ENCODE peak calls at places on chromosomes 4 and X, in four cellular contexts. R, W, J and E are unnamed samples.

GRCh38 chr4:3813151-3813905 is 47.1 kb downstream of the ADRA2C start:
- DNase-seq in R (no peak), W (no peak), J (no peak), E (no peak)

GRCh38 chr4:184310171-184310567 is 92.5 kb upstream of the ENPP6 start:
- DNase-seq in R (no peak), W (no peak), J (no peak), E (peak; percentile 69)

GRCh38 chrX:14027511-14028019 is 2.1 kb downstream of the GEMIN8 start:
- DNase-seq in R (peak; percentile 1), W (peak; percentile 88), J (no peak), E (no peak)

GRCh38 chr4:111070390-111070789 is 447.5 kb upstream of the PITX2 start:
- DNase-seq in R (no peak), W (no peak), J (no peak), E (no peak)

GRCh38 chr4:108527729-108528128 is 92.6 kb upstream of the RPL34 start:
- DNase-seq in R (no peak), W (no peak), J (no peak), E (no peak)

GRCh38 chr4:91621446-91621845 is 682.3 kb upstream of the GRID2 start:
- DNase-seq in R (no peak), W (peak; percentile 4), J (no peak), E (no peak)

GRCh38 chrX:10506781-10507180 is 113.6 kb downstream of the MID1 start:
- DNase-seq in R (no peak), W (no peak), J (no peak), E (no peak)

GRCh38 chrX:108223606-108224005 is 132.0 kb downstream of the ATG4A start:
- DNase-seq in R (no peak), W (no peak), J (no peak), E (no peak)

GRCh38 chrX:130097507-130098201 is 12.6 kb downstream of the ELF4 start:
- DNase-seq in R (peak; percentile 50), W (no peak), J (no peak), E (no peak)

GRCh38 chrX:96445531-96446065 is 239.0 kb upstream of the DIAPH2 start:
- DNase-seq in R (no peak), W (no peak), J (no peak), E (no peak)

GRCh38 chr4:10075953-10076391 is 40.6 kb downstream of the WDR1 start:
- DNase-seq in R (no peak), W (no peak), J (no peak), E (no peak)

GRCh38 chr4:122851568-122851967 is 24.9 kb downstream of the FGF2 start:
- DNase-seq in R (no peak), W (no peak), J (no peak), E (no peak)

GRCh38 chr4:84582988-84583870 is at the start of gene CDS1:
- DNase-seq in R (no peak), W (peak; percentile 54), J (peak; percentile 65), E (peak; percentile 85)

DNA sequence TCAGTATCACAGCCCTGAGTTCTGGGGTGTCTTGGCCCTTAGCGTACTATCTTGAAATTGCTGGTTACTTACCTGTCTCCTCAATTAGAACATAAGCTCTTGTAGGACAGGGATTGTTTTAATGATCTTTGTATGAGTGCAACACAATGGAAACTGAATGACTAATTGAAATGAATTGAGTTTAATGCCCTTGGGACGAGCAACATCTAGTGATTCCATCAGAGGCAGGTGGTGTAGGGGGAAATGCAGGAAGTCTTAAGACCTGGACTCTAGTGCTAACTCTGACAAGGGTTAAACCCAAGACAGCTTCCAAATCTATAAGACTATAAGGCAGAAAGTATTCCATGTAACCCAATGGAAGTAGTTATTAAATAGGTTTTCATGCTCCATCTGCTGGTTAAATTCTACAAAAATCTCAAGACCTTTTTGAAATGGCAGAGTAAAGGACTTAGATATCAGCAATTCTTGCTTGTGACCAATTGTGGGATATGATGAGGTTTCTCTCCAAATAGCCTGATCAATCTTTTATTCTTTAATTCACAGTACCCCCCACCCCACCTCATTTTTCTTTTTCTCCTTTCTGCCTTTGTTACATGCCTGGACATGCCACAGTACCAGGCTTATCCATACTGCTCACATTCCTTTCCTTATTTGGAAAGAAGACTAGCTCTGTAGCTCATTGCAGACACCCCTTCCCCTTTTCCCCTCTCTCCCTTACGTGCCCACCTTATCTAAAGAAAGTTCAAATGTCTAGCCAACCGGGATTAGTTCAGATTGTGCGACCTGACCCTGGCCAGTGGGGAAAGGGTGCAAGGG is 340.8 kb downstream of the PAPSS1 start:
- DNase-seq in R (no peak), W (peak; percentile 29), J (no peak), E (no peak)
- TF ChIP-seq CTCF in R (no peak), W (peak; percentile 31), J (no peak), E (no peak)

DNA sequence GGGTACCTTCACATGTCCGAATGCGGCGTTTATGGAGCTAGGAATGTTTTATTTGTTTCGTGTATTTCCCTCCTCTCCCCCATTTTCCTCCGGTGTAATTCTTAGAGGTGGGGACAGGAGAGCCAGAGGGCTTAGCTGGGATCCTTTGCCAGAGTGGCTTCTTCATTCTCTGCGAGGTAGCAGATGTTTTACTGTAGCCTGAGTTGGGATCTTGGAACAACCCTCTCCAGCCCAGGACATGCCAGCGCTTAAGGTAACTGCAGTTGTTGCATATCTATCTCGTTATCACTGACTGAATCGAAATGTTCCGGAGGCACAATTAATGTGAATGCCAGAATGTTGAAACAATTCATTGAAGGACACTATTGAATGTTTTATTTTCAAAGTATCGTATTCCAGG is 59.0 kb upstream of the DYNLT3 start:
- DNase-seq in R (no peak), W (no peak), J (no peak), E (no peak)
- H3K9ac ChIP-seq in R (no peak overlapping the region), W (no peak overlapping the region), J (no peak overlapping the region), E (no peak overlapping the region)

GRCh38 chrX:41457618-41458192 is 10.6 kb downstream of the NYX start:
- DNase-seq in R (no peak), W (no peak), J (no peak), E (peak; percentile 78)
- TF ChIP-seq CTCF in R (peak; percentile 39), W (peak; percentile 13), J (peak; percentile 33), E (peak; percentile 61)

DNA sequence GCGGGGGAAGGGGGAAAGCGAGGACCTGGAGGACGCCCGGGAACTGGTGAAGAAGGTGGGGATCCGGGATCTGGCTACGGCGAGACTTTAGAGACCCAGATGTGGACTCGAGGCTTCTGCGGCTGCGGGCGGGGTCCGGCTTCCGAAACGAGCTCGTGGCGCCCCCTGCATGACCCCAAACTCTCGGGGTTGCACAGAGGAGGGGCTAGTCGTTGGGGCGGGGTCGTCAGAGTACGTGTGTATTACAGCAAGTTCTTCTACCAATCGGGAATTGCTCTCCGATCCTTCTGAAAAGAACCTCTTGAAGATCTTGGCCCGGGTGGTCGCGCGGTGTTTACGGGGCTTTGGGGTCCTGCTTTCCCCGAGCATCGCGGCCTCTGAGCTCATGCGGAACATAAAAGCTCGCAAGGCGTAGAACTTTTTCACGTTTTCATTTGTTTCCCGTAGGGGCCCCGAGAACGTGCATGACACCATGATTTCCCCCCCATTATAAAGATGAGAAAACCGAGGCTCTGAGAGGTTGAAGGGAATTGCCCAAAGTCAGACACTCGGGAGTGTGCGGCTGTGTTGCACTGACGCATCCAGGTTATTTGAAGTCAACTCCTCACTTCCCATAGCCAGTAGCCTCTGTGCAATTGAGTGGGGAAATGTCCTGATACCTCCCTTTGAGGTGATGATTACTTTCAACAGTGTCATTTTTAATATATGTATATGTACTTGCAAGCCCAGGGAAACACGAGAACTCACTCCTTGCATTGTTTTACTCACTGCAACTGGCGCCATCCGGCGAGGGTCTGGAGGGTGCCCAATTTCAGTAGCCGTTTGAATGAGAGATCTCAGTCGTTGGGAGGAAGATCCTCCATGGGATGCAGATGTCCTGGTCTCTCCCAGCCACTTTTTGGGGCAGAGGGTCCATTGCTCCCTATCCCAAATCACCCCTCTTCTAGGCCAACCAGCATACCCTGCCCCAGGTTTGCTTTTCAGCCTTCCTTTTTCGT is at the start of gene BEND4:
- DNase-seq in R (no peak), W (no peak), J (peak; percentile 16), E (peak; percentile 61)
- H3K9ac ChIP-seq in R (no peak within 1 kb of the TSS), W (no peak within 1 kb of the TSS), J (no peak within 1 kb of the TSS), E (peak within 1 kb of the TSS; percentile 42)

DNA sequence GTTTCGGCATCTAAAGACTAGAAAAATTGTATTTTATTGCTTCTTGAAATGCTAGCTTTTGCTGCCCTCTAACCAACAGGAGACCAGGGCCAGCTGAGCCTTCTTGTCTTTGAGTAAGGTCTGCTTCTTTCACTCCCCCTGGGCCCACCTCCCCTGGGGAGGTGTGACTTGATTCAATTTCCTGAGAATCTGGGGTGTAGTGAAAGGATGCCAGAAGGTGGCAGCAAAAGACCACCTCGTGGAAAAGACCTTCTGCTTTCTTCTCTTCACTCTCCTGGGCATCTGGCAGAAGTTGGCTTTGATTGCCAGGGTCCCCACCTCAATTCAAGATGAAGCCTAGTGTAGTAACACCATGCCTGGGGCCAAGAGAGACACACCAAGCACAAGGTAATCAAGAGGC is 96.5 kb upstream of the MAOA start:
- DNase-seq in R (peak; percentile 39), W (peak; percentile 30), J (peak; percentile 77), E (peak; percentile 91)
- TF ChIP-seq CTCF in R (peak; percentile 76), W (peak; percentile 75), J (peak; percentile 82), E (peak; percentile 89)

GRCh38 chrX:134374910-134375309 is 85.1 kb upstream of the HPRT1 start:
- DNase-seq in R (no peak), W (no peak), J (no peak), E (no peak)
- H3K9ac ChIP-seq in R (peak overlapping the region; percentile 72), W (peak overlapping the region; percentile 75), J (peak overlapping the region; percentile 72), E (peak overlapping the region; percentile 80)